ENCODE peak calls at places on chromosomes 6 and 20, in eight cellular contexts. One of them, this sample, is unnamed.

GRCh38 chr6:6699741-6700367 is 111.3 kb downstream of the LY86 start:
- DNase-seq in small intestine: peak; percentile 99
- DNase-seq in lower lobe of right lung: peak; percentile 77
- DNase-seq in fibroblast of lung: peak; percentile 98
- DNase-seq in CD4-positive, alpha-beta T cell: no peak
- DNase-seq in H7: peak; percentile 59
- DNase-seq in neuronal stem cell: no peak
- DNase-seq in suprapubic skin: peak; percentile 93
- DNase-seq in this sample: peak; percentile 73

GRCh38 chr20:53934421-53935352 is 135.7 kb downstream of the BCAS1 start:
- DNase-seq in small intestine: no peak
- DNase-seq in lower lobe of right lung: no peak
- DNase-seq in fibroblast of lung: peak; percentile 68
- DNase-seq in CD4-positive, alpha-beta T cell: no peak
- DNase-seq in H7: peak; percentile 51
- DNase-seq in neuronal stem cell: no peak
- DNase-seq in suprapubic skin: no peak
- DNase-seq in this sample: no peak

GRCh38 chr20:57261488-57262243 is 4.8 kb downstream of the BMP7 start:
- DNase-seq in small intestine: no peak
- DNase-seq in lower lobe of right lung: no peak
- DNase-seq in fibroblast of lung: no peak
- DNase-seq in CD4-positive, alpha-beta T cell: no peak
- DNase-seq in H7: no peak
- DNase-seq in neuronal stem cell: no peak
- DNase-seq in suprapubic skin: no peak
- DNase-seq in this sample: no peak

GRCh38 chr6:110063864-110064263 is 85.8 kb downstream of the GPR6 start:
- DNase-seq in small intestine: no peak
- DNase-seq in lower lobe of right lung: no peak
- DNase-seq in fibroblast of lung: no peak
- DNase-seq in CD4-positive, alpha-beta T cell: no peak
- DNase-seq in H7: no peak
- DNase-seq in neuronal stem cell: no peak
- DNase-seq in suprapubic skin: no peak
- DNase-seq in this sample: no peak

GRCh38 chr6:89221971-89222887 is 5.1 kb upstream of the GABRR1 start:
- DNase-seq in small intestine: no peak
- DNase-seq in lower lobe of right lung: no peak
- DNase-seq in fibroblast of lung: no peak
- DNase-seq in CD4-positive, alpha-beta T cell: no peak
- DNase-seq in H7: no peak
- DNase-seq in neuronal stem cell: no peak
- DNase-seq in suprapubic skin: no peak
- DNase-seq in this sample: no peak

GRCh38 chr6:589090-589489 is 67.8 kb downstream of the HUS1B start:
- DNase-seq in small intestine: no peak
- DNase-seq in lower lobe of right lung: no peak
- DNase-seq in fibroblast of lung: no peak
- DNase-seq in CD4-positive, alpha-beta T cell: no peak
- DNase-seq in H7: no peak
- DNase-seq in neuronal stem cell: no peak
- DNase-seq in suprapubic skin: no peak
- DNase-seq in this sample: no peak

GRCh38 chr20:845226-845868 is 11.8 kb downstream of the FAM110A start:
- DNase-seq in small intestine: no peak
- DNase-seq in lower lobe of right lung: no peak
- DNase-seq in fibroblast of lung: no peak
- DNase-seq in CD4-positive, alpha-beta T cell: no peak
- DNase-seq in H7: peak; percentile 76
- DNase-seq in neuronal stem cell: no peak
- DNase-seq in suprapubic skin: no peak
- DNase-seq in this sample: no peak

GRCh38 chr6:55636406-55637102 is 57.6 kb upstream of the HMGCLL1 start:
- DNase-seq in small intestine: no peak
- DNase-seq in lower lobe of right lung: no peak
- DNase-seq in fibroblast of lung: peak; percentile 66
- DNase-seq in CD4-positive, alpha-beta T cell: no peak
- DNase-seq in H7: no peak
- DNase-seq in neuronal stem cell: no peak
- DNase-seq in suprapubic skin: no peak
- DNase-seq in this sample: peak; percentile 14

GRCh38 chr6:45187841-45188240 is 140.3 kb upstream of the RUNX2 start:
- DNase-seq in small intestine: no peak
- DNase-seq in lower lobe of right lung: no peak
- DNase-seq in fibroblast of lung: peak; percentile 63
- DNase-seq in CD4-positive, alpha-beta T cell: no peak
- DNase-seq in H7: no peak
- DNase-seq in neuronal stem cell: no peak
- DNase-seq in suprapubic skin: no peak
- DNase-seq in this sample: no peak

GRCh38 chr6:84916704-84917103 is 152.3 kb upstream of the TBX18 start:
- DNase-seq in small intestine: no peak
- DNase-seq in lower lobe of right lung: no peak
- DNase-seq in fibroblast of lung: no peak
- DNase-seq in CD4-positive, alpha-beta T cell: no peak
- DNase-seq in H7: no peak
- DNase-seq in neuronal stem cell: no peak
- DNase-seq in suprapubic skin: no peak
- DNase-seq in this sample: no peak

GRCh38 chr6:115969930-115970273 is 90.8 kb downstream of the FRK start:
- DNase-seq in small intestine: no peak
- DNase-seq in lower lobe of right lung: no peak
- DNase-seq in fibroblast of lung: no peak
- DNase-seq in CD4-positive, alpha-beta T cell: no peak
- DNase-seq in H7: no peak
- DNase-seq in neuronal stem cell: no peak
- DNase-seq in suprapubic skin: no peak
- DNase-seq in this sample: no peak

GRCh38 chr20:63881451-63882226 is 13.3 kb upstream of the DNAJC5 start:
- DNase-seq in small intestine: peak; percentile 84
- DNase-seq in lower lobe of right lung: no peak
- DNase-seq in fibroblast of lung: no peak
- DNase-seq in CD4-positive, alpha-beta T cell: no peak
- DNase-seq in H7: peak; percentile 69
- DNase-seq in neuronal stem cell: no peak
- DNase-seq in suprapubic skin: no peak
- DNase-seq in this sample: no peak

GRCh38 chr6:109897025-109897424 is 81.1 kb upstream of the GPR6 start:
- DNase-seq in small intestine: no peak
- DNase-seq in lower lobe of right lung: no peak
- DNase-seq in fibroblast of lung: no peak
- DNase-seq in CD4-positive, alpha-beta T cell: no peak
- DNase-seq in H7: no peak
- DNase-seq in neuronal stem cell: no peak
- DNase-seq in suprapubic skin: no peak
- DNase-seq in this sample: no peak

GRCh38 chr6:160520043-160520904 is 143.8 kb downstream of the LPA start:
- DNase-seq in small intestine: peak; percentile 37
- DNase-seq in lower lobe of right lung: peak; percentile 78
- DNase-seq in fibroblast of lung: peak; percentile 65
- DNase-seq in CD4-positive, alpha-beta T cell: peak; percentile 67
- DNase-seq in H7: peak; percentile 86
- DNase-seq in neuronal stem cell: peak; percentile 75
- DNase-seq in suprapubic skin: peak; percentile 85
- DNase-seq in this sample: no peak

GRCh38 chr20:49591217-49591865 is 23.4 kb upstream of the PTGIS start:
- DNase-seq in small intestine: peak; percentile 45
- DNase-seq in lower lobe of right lung: no peak
- DNase-seq in fibroblast of lung: no peak
- DNase-seq in CD4-positive, alpha-beta T cell: no peak
- DNase-seq in H7: no peak
- DNase-seq in neuronal stem cell: no peak
- DNase-seq in suprapubic skin: no peak
- DNase-seq in this sample: no peak

GRCh38 chr20:45452772-45453171 is 16.8 kb upstream of the WFDC2 start:
- DNase-seq in small intestine: no peak
- DNase-seq in lower lobe of right lung: no peak
- DNase-seq in fibroblast of lung: no peak
- DNase-seq in CD4-positive, alpha-beta T cell: no peak
- DNase-seq in H7: no peak
- DNase-seq in neuronal stem cell: no peak
- DNase-seq in suprapubic skin: no peak
- DNase-seq in this sample: no peak
- H3K27me3 ChIP-seq in small intestine: no peaks in the 10 kb centered on the region
- H3K27me3 ChIP-seq in lower lobe of right lung: no peaks in the 10 kb centered on the region
- H3K27me3 ChIP-seq in fibroblast of lung: no peaks in the 10 kb centered on the region
- H3K27me3 ChIP-seq in CD4-positive, alpha-beta T cell: peaks cover 6% of the 10 kb centered on the region
- H3K27me3 ChIP-seq in H7: no peaks in the 10 kb centered on the region
- H3K27me3 ChIP-seq in neuronal stem cell: no peaks in the 10 kb centered on the region
- H3K27me3 ChIP-seq in suprapubic skin: no peaks in the 10 kb centered on the region
- H3K27me3 ChIP-seq in this sample: peaks cover 4% of the 10 kb centered on the region

GRCh38 chr20:21574443-21574842 is 60.6 kb upstream of the NKX2-2 start:
- DNase-seq in small intestine: no peak
- DNase-seq in lower lobe of right lung: no peak
- DNase-seq in fibroblast of lung: no peak
- DNase-seq in CD4-positive, alpha-beta T cell: no peak
- DNase-seq in H7: no peak
- DNase-seq in neuronal stem cell: no peak
- DNase-seq in suprapubic skin: no peak
- DNase-seq in this sample: no peak
- H3K27me3 ChIP-seq in small intestine: peaks cover 3% of the 10 kb centered on the region
- H3K27me3 ChIP-seq in lower lobe of right lung: peaks cover 28% of the 10 kb centered on the region
- H3K27me3 ChIP-seq in fibroblast of lung: no peaks in the 10 kb centered on the region
- H3K27me3 ChIP-seq in CD4-positive, alpha-beta T cell: no peaks in the 10 kb centered on the region
- H3K27me3 ChIP-seq in H7: no peaks in the 10 kb centered on the region
- H3K27me3 ChIP-seq in neuronal stem cell: no peaks in the 10 kb centered on the region
- H3K27me3 ChIP-seq in suprapubic skin: peaks cover 8% of the 10 kb centered on the region
- H3K27me3 ChIP-seq in this sample: no peaks in the 10 kb centered on the region

DNA sequence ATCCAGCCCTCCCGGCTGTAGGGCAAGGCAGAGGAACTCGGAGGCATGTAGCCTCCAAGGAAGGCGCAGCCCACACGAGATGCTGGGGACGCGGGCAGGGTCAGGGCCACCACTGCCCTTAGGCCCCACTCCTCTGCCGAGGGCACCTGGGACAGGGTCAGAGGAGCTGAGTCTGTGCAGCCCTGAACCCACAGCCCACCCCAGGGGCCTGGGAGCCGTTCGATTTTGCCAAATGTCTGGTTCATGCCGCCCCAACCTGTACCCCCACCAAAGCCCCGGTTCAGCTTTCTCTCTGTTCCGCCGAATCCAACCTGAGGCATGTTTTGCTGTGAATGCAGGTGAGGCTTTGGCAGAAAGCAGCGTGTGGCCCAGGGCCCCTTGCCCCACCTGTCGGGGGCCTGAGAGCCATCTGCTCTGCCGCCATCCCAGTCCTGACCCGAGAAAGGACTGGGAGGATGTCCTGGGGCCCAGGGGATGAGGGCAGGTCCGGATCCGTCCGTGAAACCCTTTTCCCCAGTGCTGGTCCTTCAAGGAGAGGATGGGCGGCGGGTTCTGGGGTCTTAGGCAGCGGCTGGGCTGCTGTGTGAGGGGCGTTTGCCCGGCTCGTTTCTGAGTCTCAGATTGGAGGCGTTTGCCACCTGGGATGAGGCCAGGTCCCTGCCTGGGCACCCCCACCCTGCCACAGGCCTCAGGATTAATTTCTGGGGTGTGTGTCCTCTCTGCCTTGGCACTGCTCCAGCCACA is 79.3 kb upstream of the GATA5 start:
- DNase-seq in small intestine: no peak
- DNase-seq in lower lobe of right lung: no peak
- DNase-seq in fibroblast of lung: no peak
- DNase-seq in CD4-positive, alpha-beta T cell: no peak
- DNase-seq in H7: peak; percentile 61
- DNase-seq in neuronal stem cell: no peak
- DNase-seq in suprapubic skin: no peak
- DNase-seq in this sample: no peak
- H3K27me3 ChIP-seq in small intestine: peaks cover 5% of the 10 kb centered on the region
- H3K27me3 ChIP-seq in lower lobe of right lung: peaks cover 83% of the 10 kb centered on the region
- H3K27me3 ChIP-seq in fibroblast of lung: peaks cover 39% of the 10 kb centered on the region
- H3K27me3 ChIP-seq in CD4-positive, alpha-beta T cell: peaks cover 44% of the 10 kb centered on the region
- H3K27me3 ChIP-seq in H7: peaks cover 17% of the 10 kb centered on the region
- H3K27me3 ChIP-seq in neuronal stem cell: peaks cover 21% of the 10 kb centered on the region
- H3K27me3 ChIP-seq in suprapubic skin: peaks cover 100% of the 10 kb centered on the region
- H3K27me3 ChIP-seq in this sample: peaks cover 93% of the 10 kb centered on the region

DNA sequence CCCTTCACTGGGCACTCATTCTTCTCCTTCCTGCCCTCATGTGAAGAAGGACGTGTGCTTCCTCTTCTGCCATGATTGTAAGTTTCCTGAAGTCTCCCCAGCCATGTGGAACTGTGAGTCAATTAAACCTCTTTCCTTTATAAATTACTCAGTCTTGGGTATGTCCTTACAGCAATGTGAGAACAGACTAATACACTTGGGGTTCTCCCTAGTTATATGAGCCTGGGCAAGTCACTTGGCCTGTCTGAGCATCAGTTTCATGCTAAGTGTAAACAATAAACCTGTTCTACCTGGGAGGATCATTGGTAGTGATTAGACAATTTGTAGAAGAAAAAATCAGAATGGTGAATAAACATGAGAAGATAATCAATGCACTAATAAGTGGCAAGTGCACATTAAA is 162.2 kb upstream of the ARG1 start:
- DNase-seq in small intestine: no peak
- DNase-seq in lower lobe of right lung: no peak
- DNase-seq in fibroblast of lung: no peak
- DNase-seq in CD4-positive, alpha-beta T cell: no peak
- DNase-seq in H7: no peak
- DNase-seq in neuronal stem cell: no peak
- DNase-seq in suprapubic skin: no peak
- DNase-seq in this sample: no peak
- H3K27me3 ChIP-seq in small intestine: no peaks in the 10 kb centered on the region
- H3K27me3 ChIP-seq in lower lobe of right lung: no peaks in the 10 kb centered on the region
- H3K27me3 ChIP-seq in fibroblast of lung: no peaks in the 10 kb centered on the region
- H3K27me3 ChIP-seq in CD4-positive, alpha-beta T cell: no peaks in the 10 kb centered on the region
- H3K27me3 ChIP-seq in H7: no peaks in the 10 kb centered on the region
- H3K27me3 ChIP-seq in neuronal stem cell: no peaks in the 10 kb centered on the region
- H3K27me3 ChIP-seq in suprapubic skin: no peaks in the 10 kb centered on the region
- H3K27me3 ChIP-seq in this sample: no peaks in the 10 kb centered on the region